ENCODE peak calls at places on chromosomes 12 and 14, in four cellular contexts. O is pancreas, V is foreskin keratinocyte, T is Panc1. W is an unnamed sample.

GRCh38 chr12:100427078-100427477 is 46.6 kb upstream of the NR1H4 start:
- DNase-seq in O (no peak), V (peak; percentile 66), T (peak; percentile 15), W (no peak)

GRCh38 chr14:76348898-76349297 is 27.0 kb upstream of the ESRRB start:
- DNase-seq in O (no peak), V (no peak), T (no peak), W (no peak)

GRCh38 chr12:19533567-19533966 is 94.3 kb downstream of the AEBP2 start:
- DNase-seq in O (no peak), V (no peak), T (no peak), W (no peak)

GRCh38 chr14:83170165-83170564 is 1636.5 kb upstream of the SEL1L start:
- DNase-seq in O (no peak), V (no peak), T (no peak), W (no peak)

GRCh38 chr12:64609543-64610091 is 678 bp upstream of the RASSF3 start:
- DNase-seq in O (no peak), V (no peak), T (no peak), W (no peak)

GRCh38 chr14:78921856-78922255 is 751.7 kb downstream of the NRXN3 start:
- DNase-seq in O (no peak), V (peak; percentile 34), T (no peak), W (no peak)

GRCh38 chr12:102396276-102396675 is 84.1 kb downstream of the IGF1 start:
- DNase-seq in O (no peak), V (no peak), T (no peak), W (no peak)

GRCh38 chr14:73625686-73626085 is 13.4 kb downstream of the ACOT6 start:
- DNase-seq in O (no peak), V (no peak), T (no peak), W (no peak)

GRCh38 chr14:74583689-74584434 is 28.2 kb downstream of the LTBP2 start:
- DNase-seq in O (no peak), V (peak; percentile 83), T (no peak), W (no peak)

GRCh38 chr14:89992273-89992672 is 36.5 kb downstream of the TDP1 start:
- DNase-seq in O (no peak), V (no peak), T (no peak), W (no peak)

GRCh38 chr14:71290960-71291466 is 383.8 kb downstream of the PCNX1 start:
- DNase-seq in O (no peak), V (peak; percentile 92), T (peak; percentile 25), W (no peak)

GRCh38 chr12:121953695-121954094 is 35.3 kb downstream of the CFAP251 start:
- DNase-seq in O (no peak), V (no peak), T (no peak), W (no peak)

GRCh38 chr14:74134484-74134883 is 49.7 kb downstream of the LIN52 start:
- DNase-seq in O (no peak), V (no peak), T (no peak), W (no peak)

GRCh38 chr12:59444932-59445331 is 150.9 kb upstream of the SLC16A7 start:
- DNase-seq in O (no peak), V (no peak), T (no peak), W (no peak)

GRCh38 chr12:120620624-120621023 is 19.8 kb upstream of the CABP1 start:
- DNase-seq in O (no peak), V (peak; percentile 73), T (no peak), W (no peak)

GRCh38 chr14:69664190-69664742 is 52.9 kb downstream of the SUSD6 start:
- DNase-seq in O (no peak), V (no peak), T (no peak), W (no peak)

GRCh38 chr12:62724947-62725447 is 210.0 kb downstream of the PPM1H start:
- DNase-seq in O (peak; percentile 14), V (peak; percentile 98), T (peak; percentile 72), W (no peak)

GRCh38 chr12:62581288-62582064 is 114.8 kb downstream of the MON2 start:
- DNase-seq in O (no peak), V (no peak), T (no peak), W (no peak)

GRCh38 chr14:85233756-85234545 is 296.0 kb upstream of the FLRT2 start:
- DNase-seq in O (no peak), V (peak; percentile 88), T (peak; percentile 82), W (no peak)

GRCh38 chr12:3560295-3560620 is 69.3 kb downstream of the PRMT8 start:
- DNase-seq in O (no peak), V (no peak), T (no peak), W (peak; percentile 76)

GRCh38 chr14:99595034-99595433 is 9.0 kb downstream of the CCDC85C start:
- DNase-seq in O (no peak), V (no peak), T (no peak), W (no peak)

GRCh38 chr12:57815177-57816000 is 3.1 kb downstream of the AVIL start:
- DNase-seq in O (no peak), V (no peak), T (no peak), W (no peak)

GRCh38 chr12:66799548-66799947 is 120.7 kb upstream of the GRIP1 start:
- DNase-seq in O (no peak), V (no peak), T (no peak), W (no peak)

GRCh38 chr12:49233842-49234526 is 30.9 kb upstream of the TUBA1C start:
- DNase-seq in O (peak; percentile 11), V (no peak), T (no peak), W (peak; percentile 78)

GRCh38 chr12:51318846-51319570 is 5.0 kb downstream of the BIN2 start:
- DNase-seq in O (no peak), V (no peak), T (no peak), W (no peak)

GRCh38 chr12:47818701-47819543 is 781 bp downstream of the HDAC7 start:
- DNase-seq in O (peak; percentile 47), V (no peak), T (no peak), W (no peak)

GRCh38 chr14:75427482-75428229 is at the start of gene JDP2:
- DNase-seq in O (peak; percentile 92), V (no peak), T (no peak), W (peak; percentile 83)

GRCh38 chr14:57889245-57889644 is 23.4 kb upstream of the SLC35F4 start:
- DNase-seq in O (peak; percentile 6), V (no peak), T (no peak), W (no peak)

DNA sequence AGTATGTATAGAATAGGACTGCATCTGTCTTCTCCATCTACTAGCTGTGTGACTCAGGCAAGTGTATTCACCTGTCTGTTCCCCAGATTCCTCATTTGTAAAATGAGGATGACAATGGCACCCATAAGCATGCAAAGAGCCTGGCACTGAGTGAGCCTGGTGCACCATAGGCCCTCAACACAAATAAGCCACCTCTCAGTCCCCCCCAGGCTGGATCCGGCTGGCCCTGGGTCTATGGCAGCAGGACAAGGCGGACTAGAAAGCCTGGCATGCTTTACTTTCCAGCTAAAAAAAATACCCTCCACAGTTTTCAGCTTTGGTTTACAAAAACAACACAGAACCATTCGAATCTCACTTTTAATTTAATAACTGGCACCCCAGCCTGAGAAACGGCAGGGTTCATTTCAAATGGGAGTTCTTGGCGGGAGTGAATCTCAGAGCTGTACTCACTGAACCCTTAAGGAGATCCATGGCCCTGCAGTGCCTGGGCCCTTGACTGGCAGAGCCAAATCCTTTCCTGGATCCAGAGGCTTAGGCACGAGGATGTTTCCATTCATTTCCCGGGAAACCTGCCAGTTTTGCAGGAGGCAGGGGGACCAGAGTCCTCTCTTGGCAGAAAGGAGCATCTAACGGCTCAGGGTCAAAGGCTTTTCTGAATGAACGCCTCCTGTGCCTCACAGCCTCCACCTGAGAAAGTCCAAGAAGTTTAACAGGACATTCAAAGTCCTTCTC is 17.7 kb downstream of the SYNE3 start:
- DNase-seq in O (no peak), V (no peak), T (no peak), W (peak; percentile 39)
- H3K27ac ChIP-seq in O (no peak overlapping the region), V (no peak overlapping the region), T (no peak overlapping the region), W (peak overlapping the region; percentile 79)

DNA sequence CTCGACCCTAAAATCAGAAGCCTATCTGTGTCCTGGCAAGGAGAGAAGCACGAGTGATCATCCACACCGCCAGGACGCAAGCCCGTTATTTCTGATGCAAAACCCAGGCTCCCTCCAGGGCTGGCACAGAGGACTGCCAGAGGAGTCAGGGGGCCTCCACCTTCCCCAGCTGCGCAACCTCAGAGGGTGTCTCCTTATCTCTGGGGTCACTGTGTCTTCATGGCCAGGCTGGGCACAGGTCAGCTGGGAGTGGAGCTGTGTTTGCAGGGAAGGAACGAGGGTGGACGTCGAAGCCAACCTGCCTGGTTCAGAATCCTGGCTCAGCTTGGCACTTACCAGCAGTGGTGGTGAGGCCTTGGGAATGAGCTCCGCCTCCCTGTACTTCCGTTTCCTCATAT is 12.0 kb upstream of the SERPINA3 start:
- DNase-seq in O (no peak), V (no peak), T (no peak), W (no peak)
- H3K27ac ChIP-seq in O (peak overlapping the region; percentile 89), V (peak overlapping the region; percentile 86), T (peak overlapping the region; percentile 82), W (no peak overlapping the region)

DNA sequence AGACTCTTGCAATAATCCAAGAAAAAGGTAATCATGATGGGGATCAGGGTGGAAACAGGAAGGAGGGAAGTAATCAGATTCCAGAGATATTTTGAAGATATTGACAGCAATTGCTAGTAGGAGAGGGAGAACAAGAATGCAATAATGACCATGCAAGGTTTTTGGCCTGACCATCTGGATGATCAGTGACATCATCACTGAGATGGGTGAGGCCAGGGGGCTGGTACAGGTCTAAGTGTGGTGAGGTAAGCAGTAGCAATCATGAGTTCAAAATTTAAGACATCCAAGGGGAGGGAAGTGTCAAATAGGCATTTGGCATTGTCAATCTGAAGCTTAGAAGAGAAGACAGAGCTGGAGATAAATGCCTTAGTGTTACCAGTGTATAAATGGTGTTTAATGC is 24.8 kb upstream of the CLMN start:
- DNase-seq in O (no peak), V (no peak), T (no peak), W (no peak)
- H3K27ac ChIP-seq in O (no peak overlapping the region), V (no peak overlapping the region), T (no peak overlapping the region), W (no peak overlapping the region)

GRCh38 chr12:107319536-107320030 is 226.2 kb upstream of the CRY1 start:
- DNase-seq in O (no peak), V (no peak), T (no peak), W (no peak)
- H3K27ac ChIP-seq in O (no peak overlapping the region), V (no peak overlapping the region), T (no peak overlapping the region), W (no peak overlapping the region)

DNA sequence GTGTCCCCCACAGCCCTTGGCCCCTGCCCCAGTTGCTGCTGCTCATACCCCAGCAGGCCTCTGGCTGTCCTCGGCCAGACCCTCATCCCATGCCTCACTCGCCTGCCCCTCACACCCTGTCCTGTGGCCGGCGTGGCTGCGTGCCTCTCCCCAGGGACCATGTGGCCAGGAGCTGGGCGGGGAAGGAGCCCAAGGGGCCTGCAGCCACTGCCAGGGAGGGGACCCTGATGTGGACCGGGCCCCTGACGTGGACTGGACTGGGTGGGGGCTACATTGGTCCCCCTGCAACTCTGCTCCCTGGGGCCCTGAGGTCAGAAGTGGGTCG is 10.9 kb downstream of the FBRSL1 start:
- DNase-seq in O (no peak), V (no peak), T (no peak), W (no peak)
- H3K27ac ChIP-seq in O (no peak overlapping the region), V (no peak overlapping the region), T (no peak overlapping the region), W (no peak overlapping the region)

GRCh38 chr12:26434299-26434915 is 239.0 kb downstream of the SSPN start:
- DNase-seq in O (peak; percentile 7), V (peak; percentile 18), T (peak; percentile 68), W (no peak)
- H3K27ac ChIP-seq in O (no peak overlapping the region), V (no peak overlapping the region), T (no peak overlapping the region), W (no peak overlapping the region)

GRCh38 chr12:105256011-105256410 is 20.0 kb upstream of the APPL2 start:
- DNase-seq in O (no peak), V (no peak), T (no peak), W (no peak)

GRCh38 chr12:105256921-105257320 is 20.9 kb upstream of the APPL2 start:
- DNase-seq in O (no peak), V (no peak), T (no peak), W (no peak)

GRCh38 chr12:105252901-105253300 is 16.9 kb upstream of the APPL2 start:
- DNase-seq in O (no peak), V (no peak), T (no peak), W (no peak)

GRCh38 chr12:105257321-105257728 is 21.4 kb upstream of the APPL2 start:
- DNase-seq in O (no peak), V (peak; percentile 57), T (no peak), W (no peak)

GRCh38 chr12:105253882-105254513 is 18.0 kb upstream of the APPL2 start:
- DNase-seq in O (no peak), V (peak; percentile 71), T (no peak), W (no peak)
- H3K27ac ChIP-seq in O (no peak overlapping the region), V (peak overlapping the region; percentile 76), T (no peak overlapping the region), W (no peak overlapping the region)

W was measured in caudate nucleus.